ENCODE peak calls at places on chromosomes 11 and 22, in nine cellular contexts. S, M, B, W, V, G, T, E and Y are unnamed samples.

GRCh38 chr22:48923909-48924475 is 903.7 kb downstream of the BRD1 start:
- DNase-seq in S (no peak), M (no peak), B (no peak), W (no peak), V (no peak), G (no peak), T (no peak), E (no peak), Y (no peak)

GRCh38 chr11:120186799-120187591 is 23.8 kb upstream of the OAF start:
- DNase-seq in S (no peak), M (peak), B (no peak), W (no peak), V (no peak), G (peak), T (no peak), E (peak), Y (peak)

GRCh38 chr22:47195676-47196492 is 433.4 kb downstream of the TBC1D22A start:
- DNase-seq in S (no peak), M (no peak), B (no peak), W (no peak), V (no peak), G (no peak), T (no peak), E (no peak), Y (peak)

GRCh38 chr22:46293591-46294260 is 2.9 kb upstream of the GTSE1 start:
- DNase-seq in S (peak), M (no peak), B (peak), W (peak), V (no peak), G (no peak), T (no peak), E (no peak), Y (peak)

GRCh38 chr11:17611503-17612220 is 64.6 kb downstream of the OTOG start:
- DNase-seq in S (no peak), M (no peak), B (no peak), W (no peak), V (no peak), G (no peak), T (peak), E (no peak), Y (no peak)

GRCh38 chr22:30187726-30188407 is 58.7 kb downstream of the LIF start:
- DNase-seq in S (no peak), M (no peak), B (no peak), W (no peak), V (no peak), G (peak), T (peak), E (no peak), Y (no peak)

GRCh38 chr22:20140107-20140445 is 8.5 kb downstream of the ZDHHC8 start:
- DNase-seq in S (no peak), M (no peak), B (no peak), W (no peak), V (no peak), G (no peak), T (no peak), E (no peak), Y (no peak)

GRCh38 chr11:69837791-69838190 is 18.6 kb upstream of the FGF3 start:
- DNase-seq in S (no peak), M (no peak), B (no peak), W (no peak), V (no peak), G (no peak), T (no peak), E (no peak), Y (peak)

GRCh38 chr22:48592931-48593330 is 1234.7 kb downstream of the BRD1 start:
- DNase-seq in S (no peak), M (no peak), B (no peak), W (no peak), V (no peak), G (no peak), T (no peak), E (no peak), Y (no peak)

GRCh38 chr11:45658292-45658991 is 7.0 kb downstream of the CHST1 start:
- DNase-seq in S (peak), M (peak), B (peak), W (peak), V (no peak), G (peak), T (no peak), E (no peak), Y (peak)

GRCh38 chr11:15451713-15452112 is 337.0 kb downstream of the INSC start:
- DNase-seq in S (no peak), M (no peak), B (no peak), W (no peak), V (no peak), G (no peak), T (no peak), E (no peak), Y (no peak)

GRCh38 chr11:12845739-12846358 is 163.3 kb upstream of the RASSF10 start:
- DNase-seq in S (no peak), M (peak), B (no peak), W (peak), V (no peak), G (no peak), T (no peak), E (no peak), Y (no peak)

GRCh38 chr11:111335124-111335535 is 36.8 kb downstream of the POU2AF3 start:
- DNase-seq in S (no peak), M (no peak), B (no peak), W (no peak), V (no peak), G (no peak), T (no peak), E (no peak), Y (no peak)

GRCh38 chr11:110948112-110948511 is 235.9 kb upstream of the ARHGAP20 start:
- DNase-seq in S (no peak), M (no peak), B (no peak), W (no peak), V (no peak), G (peak), T (no peak), E (no peak), Y (no peak)

GRCh38 chr11:24575392-24575791 is 78.5 kb downstream of the LUZP2 start:
- DNase-seq in S (no peak), M (no peak), B (no peak), W (no peak), V (no peak), G (peak), T (no peak), E (peak), Y (no peak)

GRCh38 chr11:8263769-8264410 is at the start of gene LMO1:
- DNase-seq in S (peak), M (peak), B (peak), W (peak), V (peak), G (peak), T (peak), E (peak), Y (peak)

GRCh38 chr22:32413715-32414114 is 1.7 kb upstream of the RTCB start:
- DNase-seq in S (no peak), M (no peak), B (no peak), W (no peak), V (no peak), G (peak), T (no peak), E (peak), Y (no peak)

GRCh38 chr11:128608732-128609131 is 21.4 kb upstream of the ETS1 start:
- DNase-seq in S (no peak), M (no peak), B (no peak), W (no peak), V (no peak), G (no peak), T (no peak), E (no peak), Y (no peak)

GRCh38 chr11:3086114-3086513 is 28.9 kb upstream of the CARS1 start:
- DNase-seq in S (peak), M (no peak), B (no peak), W (no peak), V (no peak), G (no peak), T (no peak), E (no peak), Y (no peak)

GRCh38 chr22:32951807-32952153 is 106.4 kb downstream of the SYN3 start:
- DNase-seq in S (no peak), M (peak), B (peak), W (peak), V (no peak), G (peak), T (no peak), E (no peak), Y (peak)

GRCh38 chr22:46828323-46829139 is 66.1 kb downstream of the TBC1D22A start:
- DNase-seq in S (no peak), M (no peak), B (no peak), W (no peak), V (no peak), G (no peak), T (no peak), E (no peak), Y (no peak)

GRCh38 chr11:8867856-8868705 is 42.9 kb upstream of the AKIP1 start:
- DNase-seq in S (no peak), M (peak), B (no peak), W (no peak), V (no peak), G (peak), T (no peak), E (no peak), Y (no peak)

GRCh38 chr11:85974126-85974525 is 94.8 kb downstream of the PICALM start:
- DNase-seq in S (no peak), M (no peak), B (no peak), W (no peak), V (no peak), G (peak), T (no peak), E (no peak), Y (no peak)

GRCh38 chr11:64868904-64869570 is 9.4 kb downstream of the EHD1 start:
- DNase-seq in S (no peak), M (peak), B (no peak), W (no peak), V (no peak), G (peak), T (no peak), E (peak), Y (peak)

GRCh38 chr11:58805065-58805464 is 39.4 kb downstream of the GLYATL2 start:
- DNase-seq in S (no peak), M (no peak), B (no peak), W (no peak), V (no peak), G (no peak), T (no peak), E (peak), Y (no peak)

GRCh38 chr11:68979931-68980775 is 633 bp downstream of the MRGPRD start:
- DNase-seq in S (no peak), M (no peak), B (no peak), W (no peak), V (no peak), G (no peak), T (no peak), E (no peak), Y (peak)

GRCh38 chr11:2772544-2773031 is 72.8 kb upstream of the KCNQ1OT1 start:
- DNase-seq in S (no peak), M (no peak), B (no peak), W (no peak), V (peak), G (no peak), T (peak), E (peak), Y (peak)

GRCh38 chr11:15859411-15859810 is 496.9 kb downstream of the SOX6 start:
- DNase-seq in S (no peak), M (no peak), B (no peak), W (no peak), V (no peak), G (no peak), T (no peak), E (no peak), Y (no peak)

GRCh38 chr22:19757985-19758895 is 2.3 kb upstream of the TBX1 start:
- DNase-seq in S (no peak), M (no peak), B (no peak), W (no peak), V (no peak), G (no peak), T (no peak), E (no peak), Y (no peak)